ENCODE peak calls at places on chromosomes 3 and 15, in four cellular contexts. Y is A549, A is osteocyte, P is SK-N-SH. S is an unnamed sample.

GRCh38 chr15:101012326-101013040 is 93.3 kb downstream of the LRRK1 start:
- DNase-seq in Y (no peak), A (peak), P (no peak), S (no peak)

GRCh38 chr15:93048759-93049161 is 40.3 kb downstream of the RGMA start:
- DNase-seq in Y (no peak), A (no peak), P (no peak), S (no peak)

GRCh38 chr3:32313723-32314473 is 75.4 kb downstream of the CMTM8 start:
- DNase-seq in Y (no peak), A (no peak), P (no peak), S (no peak)

GRCh38 chr3:151008699-151009098 is 36.2 kb upstream of the CLRN1 start:
- DNase-seq in Y (peak), A (no peak), P (peak), S (no peak)

GRCh38 chr3:14121859-14122258 is 2.8 kb downstream of the CHCHD4 start:
- DNase-seq in Y (no peak), A (peak), P (no peak), S (no peak)

GRCh38 chr3:17686613-17687012 is 55.8 kb downstream of the TBC1D5 start:
- DNase-seq in Y (peak), A (no peak), P (peak), S (no peak)

GRCh38 chr3:159766563-159767185 is 222.0 kb upstream of the IL12A start:
- DNase-seq in Y (peak), A (no peak), P (peak), S (no peak)

GRCh38 chr3:160564949-160565441 is 376 bp downstream of the KPNA4 start:
- DNase-seq in Y (peak), A (peak), P (peak), S (no peak)

GRCh38 chr3:80733522-80734176 is 965.9 kb upstream of the ROBO1 start:
- DNase-seq in Y (peak), A (no peak), P (no peak), S (no peak)

GRCh38 chr3:101730839-101731238 is 6.4 kb downstream of the CEP97 start:
- DNase-seq in Y (no peak), A (no peak), P (no peak), S (no peak)

GRCh38 chr3:184656991-184657669 is 54.7 kb downstream of the MAGEF1 start:
- DNase-seq in Y (no peak), A (no peak), P (no peak), S (peak)

GRCh38 chr15:55267401-55268053 is 22.1 kb downstream of the RAB27A start:
- DNase-seq in Y (no peak), A (no peak), P (peak), S (no peak)

GRCh38 chr3:52210550-52211046 is 12.6 kb downstream of the ALAS1 start:
- DNase-seq in Y (peak), A (no peak), P (no peak), S (no peak)

GRCh38 chr15:92161039-92161670 is 232.5 kb upstream of the ST8SIA2 start:
- DNase-seq in Y (no peak), A (no peak), P (no peak), S (no peak)

GRCh38 chr15:99507732-99508571 is 57.8 kb upstream of the MEF2A start:
- DNase-seq in Y (no peak), A (no peak), P (peak), S (no peak)

GRCh38 chr3:55688154-55688553 is 201.0 kb upstream of the WNT5A start:
- DNase-seq in Y (no peak), A (no peak), P (no peak), S (no peak)

GRCh38 chr15:58174709-58175108 is 36.5 kb downstream of the AQP9 start:
- DNase-seq in Y (no peak), A (no peak), P (no peak), S (no peak)

GRCh38 chr3:132573657-132574260 is 23.3 kb upstream of the ACKR4 start:
- DNase-seq in Y (no peak), A (no peak), P (no peak), S (no peak)

GRCh38 chr15:73746883-73747282 is 6.3 kb downstream of the INSYN1 start:
- DNase-seq in Y (no peak), A (no peak), P (no peak), S (no peak)

GRCh38 chr15:68598171-68599152 is 19.7 kb downstream of the CORO2B start:
- DNase-seq in Y (no peak), A (no peak), P (no peak), S (no peak)

GRCh38 chr3:56222866-56223265 is 245.4 kb downstream of the ERC2 start:
- DNase-seq in Y (no peak), A (no peak), P (no peak), S (no peak)

GRCh38 chr3:65785065-65785645 is 253.6 kb downstream of the MAGI1 start:
- DNase-seq in Y (peak), A (no peak), P (peak), S (peak)

GRCh38 chr3:26932752-26933151 is 310.2 kb downstream of the LRRC3B start:
- DNase-seq in Y (no peak), A (no peak), P (no peak), S (no peak)

GRCh38 chr15:69324031-69324430 is 25.3 kb downstream of the PAQR5 start:
- DNase-seq in Y (no peak), A (no peak), P (no peak), S (no peak)

GRCh38 chr15:90609254-90610185 is 79.8 kb downstream of the CRTC3 start:
- DNase-seq in Y (no peak), A (no peak), P (no peak), S (no peak)

GRCh38 chr3:128567141-128567540 is 74.1 kb upstream of the GATA2 start:
- DNase-seq in Y (no peak), A (no peak), P (no peak), S (no peak)

GRCh38 chr3:96806336-96806735 is 8.1 kb upstream of the EPHA6 start:
- DNase-seq in Y (no peak), A (no peak), P (no peak), S (no peak)

GRCh38 chr3:157201648-157202278 is 41.8 kb upstream of the CCNL1 start:
- DNase-seq in Y (peak), A (no peak), P (peak), S (no peak)

GRCh38 chr15:98034731-98035130 is 74.2 kb downstream of the ARRDC4 start:
- DNase-seq in Y (no peak), A (no peak), P (no peak), S (peak)

GRCh38 chr3:170128977-170129431 is 52.5 kb downstream of the PHC3 start:
- DNase-seq in Y (peak), A (no peak), P (no peak), S (no peak)

GRCh38 chr3:194989251-194989650 is 281.7 kb downstream of the XXYLT1 start:
- DNase-seq in Y (no peak), A (peak), P (no peak), S (no peak)

GRCh38 chr15:45666119-45666875 is 31.5 kb downstream of the SQOR start:
- DNase-seq in Y (no peak), A (no peak), P (no peak), S (no peak)
- TF ChIP-seq CTCF in Y (peak), A (no peak), P (no peak), S (no peak)

GRCh38 chr15:64519897-64520296 is 59.5 kb downstream of the ZNF609 start:
- DNase-seq in Y (no peak), A (no peak), P (no peak), S (no peak)
- TF ChIP-seq CTCF in Y (no peak), A (no peak), P (peak), S (peak)

DNA sequence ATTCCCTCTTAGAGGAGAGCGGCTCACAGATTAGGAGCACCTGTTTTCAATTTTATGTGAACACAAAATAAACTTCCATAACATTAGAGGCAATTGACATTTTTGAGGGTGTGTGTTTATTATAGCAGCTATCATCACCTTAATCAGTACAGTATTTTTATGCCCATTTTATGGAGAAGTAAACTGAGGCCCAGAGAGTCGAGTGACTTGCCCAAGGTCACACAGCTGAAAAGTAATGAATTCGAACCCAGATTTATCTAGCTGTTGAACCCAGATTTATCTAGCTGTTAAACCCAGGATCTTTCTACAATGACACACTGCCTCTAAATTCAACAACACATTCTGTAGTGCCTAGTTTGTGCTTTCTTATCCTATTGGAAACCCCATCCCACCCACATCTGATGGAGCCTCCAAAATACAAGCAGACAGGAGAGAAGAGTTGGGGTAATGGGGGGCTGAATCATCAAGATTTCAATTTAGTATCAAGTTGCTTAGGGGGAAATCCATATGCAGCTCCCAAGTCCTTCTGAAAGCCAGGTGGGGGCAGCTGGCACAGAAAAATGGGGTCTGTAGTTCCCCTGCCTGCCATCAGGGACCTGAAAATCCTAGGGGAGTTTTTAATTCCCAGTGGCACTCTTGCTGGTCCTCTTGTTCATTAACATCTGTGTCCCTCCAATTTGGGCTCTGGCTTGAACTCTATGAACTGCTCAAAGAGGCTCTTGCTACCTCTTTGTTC is 50.4 kb upstream of the TRA2B start:
- DNase-seq in Y (no peak), A (no peak), P (peak), S (no peak)
- TF ChIP-seq CTCF in Y (no peak), A (peak), P (peak), S (no peak)

GRCh38 chr15:80942266-80942665 is 47.4 kb downstream of the MESD start:
- DNase-seq in Y (no peak), A (no peak), P (no peak), S (no peak)

GRCh38 chr15:80944818-80945217 is 44.8 kb downstream of the MESD start:
- DNase-seq in Y (no peak), A (no peak), P (no peak), S (no peak)

GRCh38 chr15:80940331-80940730 is 49.3 kb downstream of the MESD start:
- DNase-seq in Y (no peak), A (no peak), P (no peak), S (no peak)

GRCh38 chr15:80940851-80941250 is 48.8 kb downstream of the MESD start:
- DNase-seq in Y (no peak), A (no peak), P (no peak), S (no peak)

DNA sequence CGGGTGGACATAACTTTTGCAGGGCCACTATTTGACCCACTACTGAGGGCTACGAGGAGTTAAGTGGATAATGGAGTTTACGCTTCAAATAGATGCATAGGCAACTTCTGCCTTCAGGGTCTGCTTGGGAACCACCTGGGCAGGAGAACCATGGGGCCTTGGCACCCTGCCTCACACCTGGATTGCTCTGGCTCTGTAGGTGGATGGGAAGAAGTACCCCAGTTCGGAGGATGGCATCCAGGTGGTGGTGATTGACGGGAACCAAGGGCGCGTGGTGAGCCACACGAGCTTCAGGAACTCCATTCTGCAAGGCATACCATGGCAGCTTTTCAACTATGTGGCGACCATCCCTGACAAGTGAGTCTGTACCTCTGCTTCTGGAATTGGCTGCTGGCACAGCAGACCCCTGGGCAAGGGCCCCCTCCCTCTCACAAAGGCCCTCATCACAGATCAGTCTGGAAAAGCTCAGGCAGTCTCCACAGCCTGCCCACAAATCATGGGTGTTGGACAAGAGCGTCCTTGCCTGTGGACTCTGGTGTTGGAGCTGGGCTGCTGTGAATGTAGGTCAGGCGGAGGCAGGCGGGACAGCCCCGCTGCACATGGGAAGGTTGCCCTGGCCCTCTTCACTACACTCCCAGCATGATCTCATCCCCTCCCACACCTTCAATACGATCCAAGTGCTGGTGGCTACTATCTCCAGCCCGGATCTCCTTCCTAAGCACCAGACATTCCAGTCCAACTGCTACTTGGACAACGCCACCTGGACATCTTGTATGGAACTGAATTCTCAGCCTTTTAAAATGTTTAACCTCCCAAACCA is 46.7 kb downstream of the MESD start:
- DNase-seq in Y (no peak), A (no peak), P (no peak), S (no peak)
- TF ChIP-seq CTCF in Y (no peak), A (no peak), P (no peak), S (peak)